ENCODE peak calls at places on chromosomes 7 and 10, in nine cellular contexts. H, W, U, L, P, X, N, D and I are unnamed samples.
A peak's percentile ranks its signal among the peaks of the same experiment; 100 is the strongest.

GRCh38 chr10:124072106-124072505 is 21.3 kb downstream of the CHST15 start:
- DNase-seq in H (no peak), W (no peak), U (no peak), L (no peak), P (no peak), X (no peak), N (no peak), D (peak; percentile 89), I (no peak)

GRCh38 chr10:127157506-127158205 is 38.7 kb downstream of the INSYN2A start:
- DNase-seq in H (no peak), W (no peak), U (peak; percentile 68), L (no peak), P (no peak), X (peak; percentile 60), N (no peak), D (no peak), I (no peak)

GRCh38 chr10:60376221-60376620 is 13.5 kb downstream of the ANK3 start:
- DNase-seq in H (no peak), W (no peak), U (no peak), L (no peak), P (no peak), X (no peak), N (no peak), D (no peak), I (no peak)

GRCh38 chr10:118106426-118106825 is 59.7 kb upstream of the RAB11FIP2 start:
- DNase-seq in H (no peak), W (peak; percentile 12), U (peak; percentile 32), L (no peak), P (peak; percentile 80), X (peak; percentile 37), N (peak; percentile 19), D (peak; percentile 5), I (no peak)

GRCh38 chr7:32390210-32390609 is 100.0 kb downstream of the LSM5 start:
- DNase-seq in H (no peak), W (no peak), U (no peak), L (no peak), P (no peak), X (no peak), N (peak; percentile 49), D (no peak), I (no peak)

GRCh38 chr10:122460891-122461293 is 461 bp upstream of the HTRA1 start:
- DNase-seq in H (no peak), W (peak; percentile 38), U (no peak), L (no peak), P (no peak), X (no peak), N (no peak), D (no peak), I (no peak)

GRCh38 chr7:405489-406211 is 114.0 kb downstream of the PDGFA start:
- DNase-seq in H (no peak), W (no peak), U (no peak), L (peak; percentile 6), P (no peak), X (no peak), N (no peak), D (no peak), I (no peak)

GRCh38 chr7:92461027-92462003 is 14.0 kb downstream of the GATAD1 start:
- DNase-seq in H (peak; percentile 27), W (peak; percentile 17), U (peak; percentile 51), L (no peak), P (peak; percentile 75), X (peak; percentile 31), N (peak; percentile 33), D (peak; percentile 67), I (no peak)

GRCh38 chr7:97845622-97846203 is 26.5 kb downstream of the ASNS start:
- DNase-seq in H (peak; percentile 14), W (no peak), U (peak; percentile 36), L (no peak), P (peak; percentile 62), X (peak; percentile 25), N (no peak), D (peak; percentile 38), I (no peak)

GRCh38 chr10:133131754-133132710 is 28.0 kb upstream of the KNDC1 start:
- DNase-seq in H (peak; percentile 37), W (no peak), U (no peak), L (peak; percentile 24), P (no peak), X (no peak), N (no peak), D (peak; percentile 41), I (no peak)

GRCh38 chr7:36390199-36391090 is 783 bp downstream of the ANLN start:
- DNase-seq in H (peak; percentile 19), W (peak; percentile 87), U (peak; percentile 92), L (peak; percentile 64), P (peak; percentile 89), X (peak; percentile 81), N (peak; percentile 89), D (peak; percentile 63), I (peak; percentile 62)

GRCh38 chr10:5900247-5900646 is 10.2 kb downstream of the FBH1 start:
- DNase-seq in H (no peak), W (no peak), U (no peak), L (no peak), P (no peak), X (no peak), N (no peak), D (no peak), I (no peak)